ENCODE peak calls at places on chromosomes 3 and 15, in four cellular contexts. U, K, D and V are unnamed samples.

GRCh38 chr3:123880998-123881561 is 3.1 kb downstream of the MYLK start:
- DNase-seq in U (no peak), K (no peak), D (no peak), V (peak; percentile 52)

GRCh38 chr15:92652576-92652966 is 3.0 kb downstream of the FAM174B start:
- DNase-seq in K (no peak), D (no peak), U (no peak), V (no peak)

GRCh38 chr3:190785047-190785446 is 77.4 kb downstream of the GMNC start:
- DNase-seq in K (no peak), D (no peak), U (no peak), V (no peak)

GRCh38 chr15:64045774-64046346 is 425 bp downstream of the DAPK2 start:
- DNase-seq in K (no peak), U (no peak), D (no peak), V (peak; percentile 89)

GRCh38 chr3:166844329-166844728 is 535.8 kb downstream of the ZBBX start:
- DNase-seq in U (no peak), K (no peak), D (no peak), V (no peak)

GRCh38 chr15:94875550-94875949 is 644.2 kb downstream of the MCTP2 start:
- DNase-seq in U (no peak), K (no peak), D (no peak), V (no peak)

GRCh38 chr3:58497074-58497473 is 5.2 kb downstream of the KCTD6 start:
- DNase-seq in D (no peak), K (no peak), U (no peak), V (no peak)

GRCh38 chr3:195198424-195199346 is 72.3 kb downstream of the XXYLT1 start:
- DNase-seq in U (no peak), D (no peak), K (no peak), V (no peak)

GRCh38 chr3:60269829-60270266 is 981.4 kb downstream of the FHIT start:
- DNase-seq in D (no peak), K (no peak), U (peak; percentile 54), V (no peak)

GRCh38 chr3:21447471-21448205 is 303.4 kb downstream of the ZNF385D start:
- DNase-seq in D (no peak), K (no peak), U (no peak), V (peak; percentile 32)

GRCh38 chr3:185207931-185208746 is 45.7 kb downstream of the EHHADH start:
- DNase-seq in U (no peak), K (peak; percentile 83), D (no peak), V (no peak)

GRCh38 chr3:144529562-144529961 is 557.9 kb downstream of the DIPK2A start:
- DNase-seq in D (no peak), K (no peak), U (no peak), V (no peak)

GRCh38 chr15:85154061-85154460 is 172.4 kb downstream of the PDE8A start:
- DNase-seq in D (no peak), K (no peak), U (peak; percentile 23), V (no peak)

GRCh38 chr3:71495708-71496472 is 87.6 kb downstream of the FOXP1 start:
- DNase-seq in D (no peak), U (peak; percentile 20), K (no peak), V (no peak)

GRCh38 chr3:100002599-100003350 is 111.5 kb downstream of the FILIP1L start:
- DNase-seq in K (no peak), U (no peak), D (no peak), V (no peak)

GRCh38 chr3:148861277-148861869 is 3.7 kb upstream of the CPA3 start:
- DNase-seq in U (peak; percentile 52), K (no peak), D (no peak), V (peak; percentile 39)

GRCh38 chr15:25469377-25469776 is 30.6 kb upstream of the UBE3A start:
- DNase-seq in U (no peak), D (no peak), K (no peak), V (no peak)

GRCh38 chr3:28699283-28699682 is 350.7 kb upstream of the AZI2 start:
- DNase-seq in U (no peak), D (no peak), K (no peak), V (no peak)

GRCh38 chr3:71260782-71261181 is 322.7 kb downstream of the FOXP1 start:
- DNase-seq in U (no peak), D (no peak), K (no peak), V (no peak)

GRCh38 chr15:25501828-25502446 is 63.1 kb upstream of the UBE3A start:
- DNase-seq in U (peak; percentile 14), K (no peak), D (no peak), V (peak; percentile 20)

GRCh38 chr3:29639621-29640290 is 358.9 kb downstream of the RBMS3 start:
- DNase-seq in D (no peak), U (no peak), K (no peak), V (no peak)

GRCh38 chr3:178850452-178851166 is 221.0 kb downstream of the ZMAT3 start:
- DNase-seq in K (no peak), U (no peak), D (no peak), V (no peak)

GRCh38 chr3:107669669-107670068 is 146.9 kb downstream of the BBX start:
- DNase-seq in K (no peak), D (no peak), U (no peak), V (no peak)

GRCh38 chr3:52240059-52240885 is 1.3 kb upstream of the TWF2 start:
- DNase-seq in K (no peak), U (peak; percentile 33), D (no peak), V (peak; percentile 82)

GRCh38 chr15:73982251-73982962 is 9.7 kb downstream of the STOML1 start:
- DNase-seq in K (no peak), U (no peak), D (no peak), V (no peak)

GRCh38 chr3:67018105-67018788 is 20.1 kb downstream of the KBTBD8 start:
- DNase-seq in D (no peak), U (peak; percentile 38), K (no peak), V (no peak)

GRCh38 chr3:127212711-127213110 is 19.8 kb downstream of the PRR23E start:
- DNase-seq in U (no peak), D (no peak), K (no peak), V (no peak)

GRCh38 chr3:10228248-10228950 is 19.9 kb upstream of the TATDN2 start:
- DNase-seq in U (no peak), D (no peak), K (no peak), V (no peak)

GRCh38 chr3:2849092-2849491 is 261.1 kb downstream of the IL5RA start:
- DNase-seq in D (no peak), K (no peak), U (no peak), V (no peak)

GRCh38 chr3:2853627-2854026 is 256.5 kb downstream of the IL5RA start:
- DNase-seq in D (no peak), U (peak; percentile 43), K (no peak), V (no peak)

GRCh38 chr3:2851356-2851755 is 258.8 kb downstream of the IL5RA start:
- DNase-seq in K (no peak), D (no peak), U (no peak), V (no peak)

GRCh38 chr3:2856062-2856792 is 253.9 kb downstream of the IL5RA start:
- DNase-seq in D (no peak), K (no peak), U (no peak), V (no peak)

DNA sequence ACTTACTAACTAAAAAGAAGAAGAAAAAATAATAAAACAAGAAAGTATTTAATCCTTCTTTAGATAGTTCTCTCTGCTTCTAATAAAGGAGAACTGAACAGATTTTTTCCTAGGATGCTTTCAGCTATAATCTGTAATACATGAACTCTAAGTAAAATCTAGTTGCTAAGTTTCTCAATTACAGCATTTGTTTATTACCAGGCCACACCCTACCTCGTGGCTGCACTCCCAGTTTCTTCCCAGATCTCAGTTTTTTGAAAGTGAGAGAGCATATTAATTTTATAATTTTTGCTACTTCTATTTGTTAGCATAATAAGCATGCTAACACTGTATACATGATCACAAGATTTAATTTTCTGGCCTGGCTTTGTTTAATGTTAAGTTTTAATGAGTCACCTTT is 258.3 kb downstream of the IL5RA start:
- DNase-seq in U (no peak), K (no peak), D (no peak), V (no peak)
- TF ChIP-seq NRF1 in U (no peak), K (no peak), D (no peak), V (no peak)

GRCh38 chr3:23791678-23792077 is 14.1 kb upstream of the UBE2E1 start:
- DNase-seq in D (no peak), U (no peak), K (no peak), V (no peak)

GRCh38 chr3:23785097-23785645 is 20.6 kb upstream of the UBE2E1 start:
- DNase-seq in D (no peak), K (no peak), U (no peak), V (no peak)

GRCh38 chr3:23781871-23782270 is 23.9 kb upstream of the UBE2E1 start:
- DNase-seq in U (no peak), D (no peak), K (no peak), V (no peak)

GRCh38 chr3:23785882-23786281 is 19.9 kb upstream of the UBE2E1 start:
- DNase-seq in U (no peak), K (no peak), D (no peak), V (no peak)
- H2AFZ ChIP-seq in U (no peak overlapping the region), K (no peak overlapping the region), D (no peak overlapping the region), V (no peak overlapping the region)

DNA sequence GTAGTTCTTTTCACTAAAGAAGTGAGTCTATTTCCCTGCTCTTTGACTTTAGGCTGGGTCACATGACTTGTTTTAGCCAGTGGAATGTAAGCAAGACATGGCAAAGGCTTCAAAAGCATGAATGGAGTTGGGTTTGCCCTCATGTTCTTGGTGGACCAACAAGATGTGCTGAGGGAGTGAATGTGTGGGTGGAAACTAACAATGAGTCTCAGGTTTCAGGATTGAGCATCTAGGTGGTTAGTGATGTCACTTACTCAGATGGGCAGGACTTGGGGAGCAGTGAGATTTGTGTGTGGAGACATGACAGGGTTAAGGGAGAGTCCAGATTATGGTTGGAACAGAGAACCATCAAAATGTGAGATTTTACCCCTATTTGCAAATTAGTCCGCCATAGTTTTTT is 181.4 kb upstream of the UBE2E1 start:
- DNase-seq in D (no peak), U (no peak), K (peak; percentile 19), V (no peak)
- TF ChIP-seq NRF1 in D (no peak), U (no peak), K (no peak), V (no peak)

GRCh38 chr3:37855363-37855970 is 6.2 kb upstream of the CTDSPL start:
- DNase-seq in U (peak; percentile 86), K (peak; percentile 5), D (no peak), V (peak; percentile 79)
- H2AFZ ChIP-seq in U (no peak overlapping the region), K (no peak overlapping the region), D (no peak overlapping the region), V (no peak overlapping the region)

GRCh38 chr3:184157206-184157605 is 2.0 kb downstream of the DVL3 start:
- DNase-seq in K (no peak), U (peak; percentile 44), D (no peak), V (no peak)
- TF ChIP-seq NRF1 in K (no peak), U (no peak), D (no peak), V (no peak)

DNA sequence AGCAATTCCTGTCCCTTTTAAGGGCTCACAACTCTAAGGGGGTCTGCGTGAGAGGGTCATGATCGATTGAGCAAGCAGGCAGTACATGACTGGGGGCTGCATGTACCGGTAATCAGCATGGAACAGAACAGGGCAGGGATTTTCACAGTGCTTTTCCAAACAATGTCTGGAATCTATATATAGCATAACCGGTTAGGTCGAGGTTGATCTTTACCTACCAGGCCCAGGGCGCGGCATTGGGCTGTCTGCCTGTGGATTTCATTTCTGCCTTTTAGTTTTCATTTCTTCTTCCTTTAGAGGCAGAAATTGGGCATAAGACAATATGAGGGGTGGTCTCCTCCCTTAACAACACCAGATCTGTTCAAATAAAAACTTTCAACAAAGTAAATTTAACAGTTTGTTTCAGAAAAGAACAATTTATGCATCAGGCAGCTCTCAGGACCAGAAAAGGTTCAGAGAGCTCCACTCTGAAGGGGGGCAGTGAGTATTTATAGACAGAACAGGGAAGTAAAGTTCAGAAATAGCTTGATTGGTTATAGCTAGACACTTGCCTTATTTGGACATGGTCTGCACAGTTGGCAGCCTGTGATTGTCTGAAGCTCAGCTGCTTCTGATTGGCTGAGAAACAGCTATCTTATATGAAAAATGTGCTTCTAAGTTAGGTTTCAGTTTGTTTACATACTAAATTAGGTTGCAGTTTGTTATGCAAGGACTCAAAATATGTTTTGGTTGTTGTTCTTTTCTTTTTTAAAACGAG is 17.2 kb upstream of the B4GALT4 start:
- DNase-seq in K (no peak), D (no peak), U (no peak), V (no peak)
- H2AFZ ChIP-seq in K (peak overlapping the region; percentile 61), D (peak overlapping the region; percentile 51), U (peak overlapping the region; percentile 40), V (peak overlapping the region; percentile 53)